ENCODE peak calls at places on chromosomes 12 and 14, in seven cellular contexts. One of them, this sample, is unnamed.

GRCh38 chr12:118342115-118342514 is 30.6 kb downstream of the TAOK3 start:
- DNase-seq in mesendoderm: no peak
- DNase-seq in IMR-90: no peak
- DNase-seq in H1: no peak
- DNase-seq in neuronal stem cell: no peak
- DNase-seq in mesenchymal stem cell: no peak
- DNase-seq in trophoblast cell: no peak
- DNase-seq in this sample: no peak

GRCh38 chr12:92927055-92927435 is 2.0 kb downstream of the EEA1 start:
- DNase-seq in mesendoderm: peak
- DNase-seq in IMR-90: peak
- DNase-seq in H1: no peak
- DNase-seq in neuronal stem cell: no peak
- DNase-seq in mesenchymal stem cell: peak
- DNase-seq in trophoblast cell: peak
- DNase-seq in this sample: no peak

GRCh38 chr12:59977779-59978178 is 381.9 kb downstream of the SLC16A7 start:
- DNase-seq in mesendoderm: no peak
- DNase-seq in IMR-90: no peak
- DNase-seq in H1: no peak
- DNase-seq in neuronal stem cell: no peak
- DNase-seq in mesenchymal stem cell: no peak
- DNase-seq in trophoblast cell: no peak
- DNase-seq in this sample: no peak

GRCh38 chr14:103521438-103521961 is 1.1 kb downstream of the CKB start:
- DNase-seq in mesendoderm: no peak
- DNase-seq in IMR-90: no peak
- DNase-seq in H1: no peak
- DNase-seq in neuronal stem cell: no peak
- DNase-seq in mesenchymal stem cell: no peak
- DNase-seq in trophoblast cell: no peak
- DNase-seq in this sample: no peak

GRCh38 chr14:55303646-55304277 is 32.5 kb downstream of the FBXO34 start:
- DNase-seq in mesendoderm: no peak
- DNase-seq in IMR-90: peak
- DNase-seq in H1: no peak
- DNase-seq in neuronal stem cell: no peak
- DNase-seq in mesenchymal stem cell: peak
- DNase-seq in trophoblast cell: no peak
- DNase-seq in this sample: no peak

GRCh38 chr12:26195641-26196423 is 459 bp downstream of the SSPN start:
- DNase-seq in mesendoderm: peak
- DNase-seq in IMR-90: peak
- DNase-seq in H1: peak
- DNase-seq in neuronal stem cell: peak
- DNase-seq in mesenchymal stem cell: peak
- DNase-seq in trophoblast cell: peak
- DNase-seq in this sample: peak

GRCh38 chr12:26010293-26010821 is 51.9 kb downstream of the RASSF8 start:
- DNase-seq in mesendoderm: no peak
- DNase-seq in IMR-90: no peak
- DNase-seq in H1: no peak
- DNase-seq in neuronal stem cell: no peak
- DNase-seq in mesenchymal stem cell: no peak
- DNase-seq in trophoblast cell: no peak
- DNase-seq in this sample: no peak

GRCh38 chr12:57607958-57608663 is 3.1 kb upstream of the ARHGEF25 start:
- DNase-seq in mesendoderm: no peak
- DNase-seq in IMR-90: no peak
- DNase-seq in H1: no peak
- DNase-seq in neuronal stem cell: no peak
- DNase-seq in mesenchymal stem cell: no peak
- DNase-seq in trophoblast cell: no peak
- DNase-seq in this sample: no peak

GRCh38 chr12:91926810-91927209 is 218.8 kb downstream of the BTG1 start:
- DNase-seq in mesendoderm: peak
- DNase-seq in IMR-90: peak
- DNase-seq in H1: no peak
- DNase-seq in neuronal stem cell: no peak
- DNase-seq in mesenchymal stem cell: peak
- DNase-seq in trophoblast cell: peak
- DNase-seq in this sample: no peak

GRCh38 chr12:110468212-110469048 is at the start of the genes FAM216A and GPN3:
- DNase-seq in mesendoderm: peak
- DNase-seq in IMR-90: peak
- DNase-seq in H1: peak
- DNase-seq in neuronal stem cell: peak
- DNase-seq in mesenchymal stem cell: peak
- DNase-seq in trophoblast cell: peak
- DNase-seq in this sample: peak

GRCh38 chr14:22861651-22862050 is 9.9 kb upstream of the LRP10 start:
- DNase-seq in mesendoderm: no peak
- DNase-seq in IMR-90: no peak
- DNase-seq in H1: no peak
- DNase-seq in neuronal stem cell: no peak
- DNase-seq in mesenchymal stem cell: no peak
- DNase-seq in trophoblast cell: no peak
- DNase-seq in this sample: no peak

GRCh38 chr12:104653730-104654328 is 197.1 kb downstream of the CHST11 start:
- DNase-seq in mesendoderm: peak
- DNase-seq in IMR-90: no peak
- DNase-seq in H1: peak
- DNase-seq in neuronal stem cell: no peak
- DNase-seq in mesenchymal stem cell: no peak
- DNase-seq in trophoblast cell: peak
- DNase-seq in this sample: peak

GRCh38 chr12:47754881-47755280 is 3.8 kb downstream of the RAPGEF3 start:
- DNase-seq in mesendoderm: no peak
- DNase-seq in IMR-90: no peak
- DNase-seq in H1: no peak
- DNase-seq in neuronal stem cell: no peak
- DNase-seq in mesenchymal stem cell: no peak
- DNase-seq in trophoblast cell: peak
- DNase-seq in this sample: no peak

GRCh38 chr14:75306917-75307699 is 28.5 kb downstream of the FOS start:
- DNase-seq in mesendoderm: peak
- DNase-seq in IMR-90: peak
- DNase-seq in H1: no peak
- DNase-seq in neuronal stem cell: no peak
- DNase-seq in mesenchymal stem cell: peak
- DNase-seq in trophoblast cell: peak
- DNase-seq in this sample: no peak

GRCh38 chr12:104925501-104925900 is 32.6 kb downstream of the SLC41A2 start:
- DNase-seq in mesendoderm: no peak
- DNase-seq in IMR-90: no peak
- DNase-seq in H1: no peak
- DNase-seq in neuronal stem cell: no peak
- DNase-seq in mesenchymal stem cell: no peak
- DNase-seq in trophoblast cell: no peak
- DNase-seq in this sample: no peak

GRCh38 chr12:125330645-125331341 is 265.6 kb downstream of the AACS start:
- DNase-seq in mesendoderm: peak
- DNase-seq in IMR-90: no peak
- DNase-seq in H1: peak
- DNase-seq in neuronal stem cell: peak
- DNase-seq in mesenchymal stem cell: no peak
- DNase-seq in trophoblast cell: peak
- DNase-seq in this sample: peak

GRCh38 chr12:132812631-132813305 is 15.9 kb downstream of the GOLGA3 start:
- DNase-seq in mesendoderm: no peak
- DNase-seq in IMR-90: peak
- DNase-seq in H1: no peak
- DNase-seq in neuronal stem cell: no peak
- DNase-seq in mesenchymal stem cell: peak
- DNase-seq in trophoblast cell: no peak
- DNase-seq in this sample: no peak

GRCh38 chr12:48765753-48766162 is 23.1 kb downstream of the ADCY6 start:
- DNase-seq in mesendoderm: no peak
- DNase-seq in IMR-90: peak
- DNase-seq in H1: no peak
- DNase-seq in neuronal stem cell: no peak
- DNase-seq in mesenchymal stem cell: peak
- DNase-seq in trophoblast cell: no peak
- DNase-seq in this sample: no peak

GRCh38 chr12:51028811-51029146 is 2.6 kb upstream of the SLC11A2 start:
- DNase-seq in mesendoderm: peak
- DNase-seq in IMR-90: no peak
- DNase-seq in H1: no peak
- DNase-seq in neuronal stem cell: no peak
- DNase-seq in mesenchymal stem cell: peak
- DNase-seq in trophoblast cell: peak
- DNase-seq in this sample: no peak

GRCh38 chr12:101857043-101857558 is 20.3 kb upstream of the DRAM1 start:
- DNase-seq in mesendoderm: no peak
- DNase-seq in IMR-90: peak
- DNase-seq in H1: no peak
- DNase-seq in neuronal stem cell: no peak
- DNase-seq in mesenchymal stem cell: peak
- DNase-seq in trophoblast cell: peak
- DNase-seq in this sample: no peak

GRCh38 chr12:129049917-129050316 is 196.6 kb downstream of the GLT1D1 start:
- DNase-seq in mesendoderm: peak
- DNase-seq in IMR-90: no peak
- DNase-seq in H1: no peak
- DNase-seq in neuronal stem cell: peak
- DNase-seq in mesenchymal stem cell: no peak
- DNase-seq in trophoblast cell: peak
- DNase-seq in this sample: peak

DNA sequence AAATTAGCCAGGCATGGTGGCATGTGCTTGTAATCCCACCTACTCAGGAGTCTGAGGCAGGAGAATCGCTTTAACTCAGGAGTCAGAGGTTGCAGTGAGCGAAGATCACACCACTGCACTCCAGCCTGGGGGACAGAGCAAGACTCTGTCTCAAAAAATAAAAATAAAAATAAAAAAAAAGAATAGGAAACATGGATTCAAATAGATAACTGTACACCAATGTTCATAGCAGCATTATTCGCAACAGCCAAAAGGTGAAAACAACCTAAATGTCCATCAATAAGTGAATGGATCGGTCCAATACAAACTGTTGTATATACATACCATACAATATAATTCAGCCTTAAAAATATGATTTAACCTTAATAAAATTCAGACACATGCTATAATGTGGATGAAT is 3.1 kb upstream of the RIPK3 start:
- DNase-seq in mesendoderm: no peak
- DNase-seq in IMR-90: no peak
- DNase-seq in H1: no peak
- DNase-seq in neuronal stem cell: no peak
- DNase-seq in mesenchymal stem cell: no peak
- DNase-seq in trophoblast cell: no peak
- DNase-seq in this sample: no peak
- H3K4me2 ChIP-seq in mesendoderm: no peak
- H3K4me2 ChIP-seq in IMR-90: no peak
- H3K4me2 ChIP-seq in H1: no peak
- H3K4me2 ChIP-seq in neuronal stem cell: no peak
- H3K4me2 ChIP-seq in mesenchymal stem cell: no peak
- H3K4me2 ChIP-seq in trophoblast cell: no peak
- H3K4me2 ChIP-seq in this sample: no peak

DNA sequence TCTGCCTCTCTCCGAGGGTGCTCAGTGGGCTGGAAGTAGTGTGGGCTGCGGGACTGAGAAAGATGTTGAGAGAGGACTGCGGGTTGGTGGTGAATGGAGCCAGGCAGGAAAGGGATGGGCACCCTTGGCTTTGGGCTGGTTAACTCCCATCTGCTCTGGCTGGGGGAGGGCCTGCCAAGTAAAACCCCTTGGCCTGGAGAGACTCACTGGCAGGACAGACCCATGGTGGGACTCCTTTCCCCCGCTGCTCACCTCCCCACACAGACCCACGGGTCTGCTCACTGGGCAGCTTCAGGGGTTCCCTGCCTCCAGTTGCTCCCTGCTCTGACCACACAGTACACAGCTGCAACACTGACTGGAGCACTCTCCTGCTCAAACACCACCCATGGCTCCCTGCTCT is 54.1 kb downstream of the KRT80 start:
- DNase-seq in mesendoderm: no peak
- DNase-seq in IMR-90: no peak
- DNase-seq in H1: no peak
- DNase-seq in neuronal stem cell: no peak
- DNase-seq in mesenchymal stem cell: no peak
- DNase-seq in trophoblast cell: no peak
- DNase-seq in this sample: no peak
- H3K23ac ChIP-seq in mesendoderm: no peak
- H3K23ac ChIP-seq in IMR-90: no peak
- H3K23ac ChIP-seq in H1: no peak
- H3K23ac ChIP-seq in neuronal stem cell: no peak
- H3K23ac ChIP-seq in mesenchymal stem cell: no peak
- H3K23ac ChIP-seq in trophoblast cell: no peak
- H3K23ac ChIP-seq in this sample: no peak

GRCh38 chr12:39788235-39788634 is 168.6 kb upstream of the ABCD2 start:
- DNase-seq in mesendoderm: no peak
- DNase-seq in IMR-90: no peak
- DNase-seq in H1: no peak
- DNase-seq in neuronal stem cell: no peak
- DNase-seq in mesenchymal stem cell: no peak
- DNase-seq in trophoblast cell: no peak
- DNase-seq in this sample: no peak
- H3K4me2 ChIP-seq in mesendoderm: no peak
- H3K4me2 ChIP-seq in IMR-90: no peak
- H3K4me2 ChIP-seq in H1: no peak
- H3K4me2 ChIP-seq in neuronal stem cell: no peak
- H3K4me2 ChIP-seq in mesenchymal stem cell: no peak
- H3K4me2 ChIP-seq in trophoblast cell: no peak
- H3K4me2 ChIP-seq in this sample: no peak

GRCh38 chr12:5533368-5533767 is 101.5 kb downstream of the NTF3 start:
- DNase-seq in mesendoderm: no peak
- DNase-seq in IMR-90: no peak
- DNase-seq in H1: no peak
- DNase-seq in neuronal stem cell: no peak
- DNase-seq in mesenchymal stem cell: no peak
- DNase-seq in trophoblast cell: no peak
- DNase-seq in this sample: no peak
- H3K23ac ChIP-seq in mesendoderm: no peak
- H3K23ac ChIP-seq in IMR-90: no peak
- H3K23ac ChIP-seq in H1: no peak
- H3K23ac ChIP-seq in neuronal stem cell: no peak
- H3K23ac ChIP-seq in mesenchymal stem cell: no peak
- H3K23ac ChIP-seq in trophoblast cell: no peak
- H3K23ac ChIP-seq in this sample: no peak

GRCh38 chr14:63432888-63433552 is 110.2 kb downstream of the PPP2R5E start:
- DNase-seq in mesendoderm: no peak
- DNase-seq in IMR-90: no peak
- DNase-seq in H1: no peak
- DNase-seq in neuronal stem cell: no peak
- DNase-seq in mesenchymal stem cell: no peak
- DNase-seq in trophoblast cell: no peak
- DNase-seq in this sample: no peak

GRCh38 chr14:63438065-63438757 is 105.0 kb downstream of the PPP2R5E start:
- DNase-seq in mesendoderm: peak
- DNase-seq in IMR-90: peak
- DNase-seq in H1: no peak
- DNase-seq in neuronal stem cell: no peak
- DNase-seq in mesenchymal stem cell: peak
- DNase-seq in trophoblast cell: peak
- DNase-seq in this sample: no peak

GRCh38 chr14:63435204-63435603 is 108.0 kb downstream of the PPP2R5E start:
- DNase-seq in mesendoderm: no peak
- DNase-seq in IMR-90: no peak
- DNase-seq in H1: no peak
- DNase-seq in neuronal stem cell: no peak
- DNase-seq in mesenchymal stem cell: peak
- DNase-seq in trophoblast cell: no peak
- DNase-seq in this sample: no peak

GRCh38 chr14:63435838-63436237 is 107.3 kb downstream of the PPP2R5E start:
- DNase-seq in mesendoderm: no peak
- DNase-seq in IMR-90: peak
- DNase-seq in H1: no peak
- DNase-seq in neuronal stem cell: no peak
- DNase-seq in mesenchymal stem cell: peak
- DNase-seq in trophoblast cell: no peak
- DNase-seq in this sample: no peak

GRCh38 chr14:63436286-63437098 is 106.7 kb downstream of the PPP2R5E start:
- DNase-seq in mesendoderm: no peak
- DNase-seq in IMR-90: no peak
- DNase-seq in H1: no peak
- DNase-seq in neuronal stem cell: no peak
- DNase-seq in mesenchymal stem cell: peak
- DNase-seq in trophoblast cell: peak
- DNase-seq in this sample: no peak
- H3K4me2 ChIP-seq in mesendoderm: no peak
- H3K4me2 ChIP-seq in IMR-90: peak
- H3K4me2 ChIP-seq in H1: no peak
- H3K4me2 ChIP-seq in neuronal stem cell: no peak
- H3K4me2 ChIP-seq in mesenchymal stem cell: no peak
- H3K4me2 ChIP-seq in trophoblast cell: no peak
- H3K4me2 ChIP-seq in this sample: no peak